ENCODE peak calls at places on chromosomes 1 and 21, in ten cellular contexts. Y is breast epithelium, B is neural progenitor cell, P is fibroblast of the aortic adventitia, D is uterus, W is A549, S is upper lobe of right lung, I is colonic mucosa, V is cardiac fibroblast, C is A673. Q is an unnamed sample.

GRCh38 chr1:89986020-89986419 is 8.9 kb upstream of the ZNF326 start:
- DNase-seq in D (no peak), S (no peak), P (no peak), Y (no peak), C (peak), I (no peak), B (no peak), W (no peak), V (no peak), Q (no peak)

GRCh38 chr1:4161271-4162006 is 261.4 kb upstream of the C1orf174 start:
- DNase-seq in D (no peak), B (no peak), W (no peak), V (no peak), Y (no peak), I (no peak), C (no peak), S (peak), P (no peak), Q (no peak)

GRCh38 chr1:10677508-10678364 is 118.7 kb downstream of the CASZ1 start:
- DNase-seq in W (no peak), P (no peak), B (peak), D (peak), S (no peak), C (no peak), V (no peak), I (peak), Y (no peak), Q (no peak)

GRCh38 chr21:44054710-44055109 is 42.6 kb downstream of the TRAPPC10 start:
- DNase-seq in W (no peak), B (no peak), C (no peak), I (no peak), S (no peak), V (peak), Y (no peak), D (no peak), P (peak), Q (peak)

GRCh38 chr1:164774819-164775654 is 216.1 kb downstream of the PBX1 start:
- DNase-seq in D (peak), V (no peak), Y (no peak), B (peak), W (no peak), P (no peak), C (peak), I (peak), S (no peak), Q (no peak)

GRCh38 chr1:32763221-32763620 is 53.9 kb downstream of the YARS1 start:
- DNase-seq in C (no peak), B (no peak), Y (no peak), P (no peak), D (no peak), I (no peak), S (no peak), W (no peak), V (no peak), Q (no peak)

GRCh38 chr1:170562644-170563338 is 30.8 kb downstream of the GORAB start:
- DNase-seq in C (peak), B (no peak), P (peak), D (peak), W (peak), S (peak), V (peak), I (peak), Y (no peak), Q (peak)

GRCh38 chr1:156295391-156295947 is at the start of gene GLMP:
- DNase-seq in B (peak), C (peak), Y (peak), W (peak), S (peak), I (peak), V (peak), D (peak), P (peak), Q (peak)

GRCh38 chr1:227062306-227062705 is 122.2 kb downstream of the COQ8A start:
- DNase-seq in D (no peak), V (no peak), B (no peak), W (no peak), I (no peak), S (no peak), Y (no peak), C (peak), P (no peak), Q (no peak)

GRCh38 chr1:100866041-100866900 is 28.4 kb downstream of the EXTL2 start:
- DNase-seq in P (peak), D (no peak), W (peak), C (peak), I (no peak), S (no peak), B (peak), Y (no peak), V (peak), Q (peak)

GRCh38 chr1:222970040-222970439 is 155.2 kb downstream of the DISP1 start:
- DNase-seq in S (no peak), W (no peak), Y (no peak), D (no peak), B (no peak), C (peak), V (no peak), P (no peak), I (no peak), Q (no peak)

GRCh38 chr1:203291201-203292096 is 13.9 kb upstream of the BTG2 start:
- DNase-seq in V (no peak), I (peak), S (no peak), W (no peak), Y (no peak), D (peak), C (no peak), P (no peak), B (no peak), Q (no peak)

GRCh38 chr1:226444901-226445300 is 37.0 kb upstream of the PARP1 start:
- DNase-seq in I (peak), B (no peak), Y (no peak), S (no peak), V (no peak), D (no peak), W (no peak), C (no peak), P (no peak), Q (no peak)

GRCh38 chr1:205030916-205031315 is 12.1 kb upstream of the CNTN2 start:
- DNase-seq in C (no peak), S (no peak), D (no peak), B (peak), V (no peak), P (no peak), W (no peak), I (no peak), Y (no peak), Q (no peak)

GRCh38 chr1:6248161-6248776 is 4.3 kb downstream of the HES3 start:
- DNase-seq in B (no peak), D (no peak), C (no peak), S (no peak), P (no peak), I (no peak), W (no peak), Y (no peak), V (no peak), Q (no peak)

GRCh38 chr1:240093120-240093961 is 1.7 kb downstream of the FMN2 start:
- DNase-seq in W (no peak), B (peak), I (no peak), V (no peak), D (no peak), C (no peak), Y (no peak), P (no peak), S (no peak), Q (no peak)

GRCh38 chr1:18057643-18058042 is 50.0 kb upstream of the IGSF21 start:
- DNase-seq in C (no peak), B (no peak), W (no peak), D (no peak), S (no peak), I (no peak), V (no peak), P (no peak), Y (no peak), Q (no peak)

GRCh38 chr1:160761886-160762285 is 22.8 kb downstream of the SLAMF7 start:
- DNase-seq in S (no peak), V (peak), I (no peak), W (no peak), D (no peak), P (peak), C (no peak), B (no peak), Y (no peak), Q (peak)

GRCh38 chr1:150477733-150478132 is 9.5 kb upstream of the TARS2 start:
- DNase-seq in I (no peak), S (no peak), V (peak), P (peak), D (no peak), Y (no peak), C (no peak), W (no peak), B (no peak), Q (peak)

GRCh38 chr1:106798991-106799390 is 257.5 kb upstream of the PRMT6 start:
- DNase-seq in D (no peak), B (no peak), Y (no peak), P (peak), S (no peak), V (no peak), I (no peak), C (peak), W (no peak), Q (peak)

GRCh38 chr21:41361786-41362604 is at the start of gene MX2:
- DNase-seq in I (peak), W (no peak), B (no peak), S (peak), V (peak), P (peak), C (no peak), Y (peak), D (peak), Q (peak)

GRCh38 chr1:6491480-6491962 is at the start of gene PLEKHG5:
- DNase-seq in D (no peak), W (no peak), B (no peak), Y (no peak), P (peak), I (no peak), S (no peak), V (peak), C (no peak), Q (peak)

GRCh38 chr1:114368560-114369255 is 142.3 kb downstream of the TRIM33 start:
- DNase-seq in W (no peak), Y (no peak), I (no peak), B (no peak), P (peak), S (no peak), C (no peak), D (no peak), V (no peak), Q (no peak)

GRCh38 chr1:6094246-6094645 is 48.6 kb downstream of the KCNAB2 start:
- DNase-seq in S (no peak), P (no peak), I (no peak), B (no peak), V (no peak), Y (no peak), C (no peak), D (no peak), W (no peak), Q (no peak)

GRCh38 chr1:158334601-158335292 is 3.4 kb upstream of the CD1B start:
- DNase-seq in I (no peak), S (no peak), P (no peak), C (no peak), Y (no peak), D (no peak), W (no peak), V (no peak), B (no peak), Q (no peak)

GRCh38 chr1:6962390-6962955 is 177.2 kb downstream of the CAMTA1 start:
- DNase-seq in B (peak), W (peak), V (no peak), S (no peak), D (peak), I (peak), P (no peak), Y (peak), C (peak), Q (no peak)

GRCh38 chr1:246219508-246220030 is 287.5 kb downstream of the SMYD3 start:
- DNase-seq in D (no peak), I (no peak), S (no peak), Y (no peak), C (no peak), W (no peak), V (no peak), B (peak), P (no peak), Q (no peak)

GRCh38 chr1:16396591-16396990 is 29.5 kb downstream of the SZRD1 start:
- DNase-seq in P (peak), D (peak), C (no peak), W (no peak), B (no peak), V (peak), I (no peak), Y (no peak), S (no peak), Q (peak)

GRCh38 chr1:180662709-180663108 is 30.9 kb downstream of the XPR1 start:
- DNase-seq in W (no peak), B (no peak), P (peak), I (no peak), D (no peak), S (no peak), V (no peak), Y (no peak), C (no peak), Q (no peak)

GRCh38 chr21:44537930-44538911 is 1.8 kb downstream of the KRTAP10-1 start:
- DNase-seq in W (no peak), Y (peak), I (peak), D (no peak), V (no peak), S (peak), P (no peak), C (no peak), B (no peak), Q (no peak)

GRCh38 chr1:153598309-153599172 is 14.4 kb downstream of the S100A16 start:
- DNase-seq in B (no peak), P (no peak), V (peak), W (no peak), Y (no peak), D (no peak), S (no peak), C (peak), I (no peak), Q (peak)

GRCh38 chr1:223765036-223765718 is 52.8 kb downstream of the CAPN2 start:
- DNase-seq in I (peak), Y (no peak), W (no peak), P (peak), B (peak), D (no peak), V (peak), S (no peak), C (no peak), Q (peak)

GRCh38 chr1:165828103-165828558 is 717 bp downstream of the UCK2 start:
- DNase-seq in Y (no peak), P (peak), V (peak), I (peak), B (peak), D (peak), C (peak), S (peak), W (peak), Q (peak)

GRCh38 chr1:155081472-155082300 is 3.0 kb downstream of the EFNA3 start:
- DNase-seq in S (no peak), I (peak), W (no peak), B (peak), P (no peak), D (no peak), Y (no peak), V (no peak), C (no peak), Q (no peak)

GRCh38 chr21:35354078-35354477 is 305.0 kb upstream of the RUNX1 start:
- DNase-seq in S (no peak), W (no peak), Y (no peak), B (no peak), I (no peak), D (no peak), P (no peak), V (no peak), C (no peak), Q (no peak)
- H3K4me3 ChIP-seq in S (no peak), W (no peak), Y (no peak), B (no peak), I (no peak), D (no peak), P (no peak), V (no peak), C (no peak), Q (no peak)

GRCh38 chr1:25067852-25068251 is 137.8 kb upstream of the RUNX3 start:
- DNase-seq in V (no peak), S (no peak), Y (no peak), B (no peak), P (no peak), W (no peak), C (no peak), I (no peak), D (no peak), Q (no peak)

GRCh38 chr1:25066253-25066652 is 136.2 kb upstream of the RUNX3 start:
- DNase-seq in Y (no peak), P (no peak), C (no peak), D (no peak), I (no peak), B (no peak), V (peak), W (no peak), S (peak), Q (no peak)

GRCh38 chr1:25068316-25068715 is 138.2 kb upstream of the RUNX3 start:
- DNase-seq in P (no peak), C (no peak), B (no peak), D (no peak), I (no peak), V (no peak), W (no peak), S (peak), Y (no peak), Q (no peak)

GRCh38 chr1:25066731-25067520 is 136.8 kb upstream of the RUNX3 start:
- DNase-seq in S (peak), P (no peak), V (no peak), B (no peak), I (no peak), W (no peak), C (no peak), D (no peak), Y (no peak), Q (no peak)

GRCh38 chr1:25068829-25069228 is 138.8 kb upstream of the RUNX3 start:
- DNase-seq in S (peak), V (no peak), Y (no peak), C (no peak), D (no peak), W (no peak), I (no peak), B (no peak), P (no peak), Q (no peak)
- TF ChIP-seq CTCF in S (peak), V (no peak), Y (no peak), C (no peak), D (no peak), W (no peak), I (no peak), B (no peak), P (no peak), Q (no peak)

GRCh38 chr1:44988531-44989156 is 2.2 kb upstream of the EIF2B3 start:
- DNase-seq in I (no peak), C (no peak), Y (no peak), B (no peak), V (no peak), W (no peak), D (no peak), S (no peak), P (no peak), Q (no peak)
- H3K4me3 ChIP-seq in I (no peak), C (no peak), Y (no peak), B (no peak), V (no peak), W (no peak), D (no peak), S (no peak), P (no peak), Q (no peak)

DNA sequence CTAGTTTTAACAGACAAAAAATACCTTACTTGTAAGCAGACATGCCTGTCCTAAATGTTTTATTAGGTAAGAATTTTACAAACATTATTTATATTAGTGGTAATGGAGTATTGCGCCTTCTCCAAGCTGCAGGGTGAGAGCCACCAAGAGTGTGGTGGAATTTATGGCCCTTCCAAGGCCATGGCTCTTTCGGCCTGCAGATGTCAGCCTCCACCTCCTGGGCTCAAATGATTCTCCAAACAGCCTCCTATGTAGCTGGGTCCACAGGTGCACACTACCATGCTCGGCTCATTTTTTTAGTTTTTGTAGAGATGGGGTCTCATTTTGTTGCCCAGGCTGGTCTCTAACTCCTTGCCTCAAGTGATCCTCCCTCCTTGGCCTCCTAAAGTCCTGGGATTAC is 56.3 kb downstream of the ITGB3BP start:
- DNase-seq in I (no peak), B (no peak), V (no peak), C (no peak), W (no peak), S (no peak), P (no peak), Y (no peak), D (no peak), Q (no peak)
- TF ChIP-seq CTCF in I (no peak), B (no peak), V (no peak), C (no peak), W (no peak), S (peak), P (peak), Y (no peak), D (no peak), Q (no peak)

DNA sequence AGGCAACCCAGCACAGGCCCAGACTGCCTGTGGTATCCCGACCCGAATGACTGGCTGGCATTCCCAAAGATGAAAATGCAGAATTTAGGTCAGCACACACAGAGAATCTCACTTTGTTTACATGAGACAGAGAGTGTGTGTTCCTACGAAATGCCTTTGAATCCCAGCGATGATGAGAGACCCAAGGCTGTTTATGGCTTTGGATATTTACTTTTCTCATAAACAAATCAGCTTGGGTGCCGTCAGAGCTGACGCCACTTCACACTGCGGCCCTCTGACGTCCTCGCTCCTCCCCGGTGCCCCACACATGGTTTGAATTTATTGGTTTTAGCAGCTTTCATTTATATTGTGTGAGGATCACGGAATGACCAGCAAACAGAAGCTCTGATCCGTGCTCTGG is 18.7 kb downstream of the TRABD2B start:
- DNase-seq in S (no peak), D (no peak), P (no peak), B (no peak), C (no peak), I (no peak), W (no peak), Y (no peak), V (no peak), Q (no peak)
- H3K4me3 ChIP-seq in S (no peak), D (no peak), P (no peak), B (no peak), C (no peak), I (no peak), W (no peak), Y (no peak), V (no peak), Q (no peak)

GRCh38 chr1:42157667-42158066 is 4.5 kb downstream of the GUCA2B start:
- DNase-seq in P (no peak), S (peak), V (no peak), C (no peak), D (no peak), I (no peak), W (no peak), B (no peak), Y (no peak), Q (no peak)
- TF ChIP-seq CTCF in P (no peak), S (no peak), V (no peak), C (peak), D (no peak), I (no peak), W (no peak), B (no peak), Y (no peak), Q (no peak)

Q was measured in fibroblast of pulmonary artery.